ENCODE peak calls at places on chromosomes 7 and 10, in seven cellular contexts. K is germinal center, R is BJ, Q is cerebellum, W is AG08395, Y is ELF-1, X is GM12878. E is an unnamed sample.

GRCh38 chr7:26198133-26198780 is 2.3 kb downstream of the HNRNPA2B1 start:
- DNase-seq in K (no peak), R (no peak), Q (peak), W (no peak), Y (no peak), X (no peak), E (no peak)

GRCh38 chr10:60816624-60817023 is 38.3 kb downstream of the CDK1 start:
- DNase-seq in K (peak), R (peak), Q (peak), W (peak), Y (no peak), X (peak), E (peak)

GRCh38 chr10:110845372-110845755 is 26.4 kb upstream of the PDCD4 start:
- DNase-seq in K (no peak), R (no peak), Q (no peak), W (no peak), Y (no peak), X (no peak), E (no peak)

GRCh38 chr10:122299423-122300075 is 28.5 kb downstream of the BTBD16 start:
- DNase-seq in K (no peak), R (no peak), Q (no peak), W (no peak), Y (no peak), X (no peak), E (no peak)

GRCh38 chr7:73778801-73779389 is 8.8 kb upstream of the CLDN3 start:
- DNase-seq in K (no peak), R (no peak), Q (no peak), W (no peak), Y (no peak), X (no peak), E (no peak)

GRCh38 chr10:133022784-133023115 is 65.0 kb upstream of the ADGRA1 start:
- DNase-seq in K (no peak), R (no peak), Q (peak), W (no peak), Y (no peak), X (no peak), E (no peak)

GRCh38 chr7:74405899-74406512 is 47.7 kb upstream of the GTF2IRD1 start:
- DNase-seq in K (no peak), R (no peak), Q (no peak), W (no peak), Y (no peak), X (no peak), E (no peak)

GRCh38 chr10:73974309-73974946 is 23.5 kb upstream of the VCL start:
- DNase-seq in K (no peak), R (no peak), Q (no peak), W (no peak), Y (no peak), X (no peak), E (no peak)

GRCh38 chr10:62454696-62455451 is 80.7 kb downstream of the ZNF365 start:
- DNase-seq in K (no peak), R (peak), Q (no peak), W (peak), Y (peak), X (no peak), E (no peak)

GRCh38 chr7:47284691-47285246 is 297.1 kb downstream of the TNS3 start:
- DNase-seq in K (no peak), R (no peak), Q (no peak), W (no peak), Y (no peak), X (no peak), E (no peak)

GRCh38 chr7:55133630-55134392 is 115.0 kb downstream of the EGFR start:
- DNase-seq in K (no peak), R (peak), Q (no peak), W (peak), Y (peak), X (no peak), E (no peak)

GRCh38 chr7:34727464-34727995 is 69.5 kb downstream of the NPSR1 start:
- DNase-seq in K (no peak), R (no peak), Q (peak), W (no peak), Y (no peak), X (no peak), E (no peak)

GRCh38 chr10:110214380-110214826 is 7.0 kb downstream of the MXI1 start:
- DNase-seq in K (no peak), R (no peak), Q (no peak), W (no peak), Y (no peak), X (no peak), E (no peak)

GRCh38 chr10:30562787-30563186 is 66.8 kb downstream of the LYZL2 start:
- DNase-seq in K (no peak), R (no peak), Q (no peak), W (no peak), Y (no peak), X (no peak), E (no peak)

GRCh38 chr7:149765399-149766121 is 7.8 kb downstream of the ZNF467 start:
- DNase-seq in K (no peak), R (no peak), Q (peak), W (no peak), Y (no peak), X (no peak), E (peak)

GRCh38 chr7:127798023-127798422 is 146.0 kb downstream of the SND1 start:
- DNase-seq in K (no peak), R (no peak), Q (no peak), W (no peak), Y (no peak), X (no peak), E (no peak)

GRCh38 chr10:10658157-10658556 is 359.5 kb upstream of the CELF2 start:
- DNase-seq in K (no peak), R (no peak), Q (no peak), W (no peak), Y (no peak), X (no peak), E (no peak)

GRCh38 chr10:16156681-16157080 is 280.1 kb upstream of the PTER start:
- DNase-seq in K (no peak), R (no peak), Q (no peak), W (no peak), Y (no peak), X (no peak), E (no peak)

E was measured in nephron progenitor cell.